ENCODE peak calls at places on chromosomes 7 and 10, in six cellular contexts. One of them, this sample, is unnamed.

GRCh38 chr7:28315565-28316420 is 96.5 kb upstream of the CREB5 start:
- DNase-seq in H54: no peak
- DNase-seq in GDM1: no peak
- DNase-seq in posterior cingulate gyrus: no peak
- DNase-seq in ELR: peak
- DNase-seq in tibial artery: no peak
- DNase-seq in this sample: no peak

GRCh38 chr10:94002156-94002555 is 8.4 kb downstream of the PLCE1 start:
- DNase-seq in H54: no peak
- DNase-seq in GDM1: no peak
- DNase-seq in posterior cingulate gyrus: no peak
- DNase-seq in ELR: no peak
- DNase-seq in tibial artery: no peak
- DNase-seq in this sample: no peak

GRCh38 chr7:135911091-135911490 is 66.1 kb downstream of the MTPN start:
- DNase-seq in H54: no peak
- DNase-seq in GDM1: no peak
- DNase-seq in posterior cingulate gyrus: no peak
- DNase-seq in ELR: no peak
- DNase-seq in tibial artery: no peak
- DNase-seq in this sample: no peak

GRCh38 chr7:90708841-90709317 is 112.8 kb downstream of the CDK14 start:
- DNase-seq in H54: no peak
- DNase-seq in GDM1: peak
- DNase-seq in posterior cingulate gyrus: peak
- DNase-seq in ELR: peak
- DNase-seq in tibial artery: no peak
- DNase-seq in this sample: no peak

GRCh38 chr7:139112316-139112715 is 2.8 kb upstream of the ZC3HAV1 start:
- DNase-seq in H54: no peak
- DNase-seq in GDM1: no peak
- DNase-seq in posterior cingulate gyrus: no peak
- DNase-seq in ELR: no peak
- DNase-seq in tibial artery: no peak
- DNase-seq in this sample: no peak

GRCh38 chr7:116741625-116742316 is 69.8 kb downstream of the MET start:
- DNase-seq in H54: no peak
- DNase-seq in GDM1: no peak
- DNase-seq in posterior cingulate gyrus: no peak
- DNase-seq in ELR: peak
- DNase-seq in tibial artery: no peak
- DNase-seq in this sample: no peak

GRCh38 chr7:130276796-130277762 is 10.4 kb downstream of the CPA2 start:
- DNase-seq in H54: no peak
- DNase-seq in GDM1: no peak
- DNase-seq in posterior cingulate gyrus: no peak
- DNase-seq in ELR: peak
- DNase-seq in tibial artery: no peak
- DNase-seq in this sample: no peak

GRCh38 chr7:32586291-32587221 is 91.3 kb downstream of the AVL9 start:
- DNase-seq in H54: peak
- DNase-seq in GDM1: no peak
- DNase-seq in posterior cingulate gyrus: no peak
- DNase-seq in ELR: peak
- DNase-seq in tibial artery: no peak
- DNase-seq in this sample: no peak

GRCh38 chr7:68425377-68425776 is 1172.9 kb upstream of the AUTS2 start:
- DNase-seq in H54: no peak
- DNase-seq in GDM1: no peak
- DNase-seq in posterior cingulate gyrus: no peak
- DNase-seq in ELR: no peak
- DNase-seq in tibial artery: no peak
- DNase-seq in this sample: no peak

GRCh38 chr10:75407716-75408511 is 6.3 kb upstream of the ZNF503 start:
- DNase-seq in H54: no peak
- DNase-seq in GDM1: no peak
- DNase-seq in posterior cingulate gyrus: no peak
- DNase-seq in ELR: no peak
- DNase-seq in tibial artery: peak
- DNase-seq in this sample: no peak

GRCh38 chr7:51069411-51070083 is 247.1 kb downstream of the COBL start:
- DNase-seq in H54: no peak
- DNase-seq in GDM1: no peak
- DNase-seq in posterior cingulate gyrus: no peak
- DNase-seq in ELR: no peak
- DNase-seq in tibial artery: no peak
- DNase-seq in this sample: no peak

GRCh38 chr10:13707156-13707881 is 120.6 kb downstream of the PRPF18 start:
- DNase-seq in H54: peak
- DNase-seq in GDM1: peak
- DNase-seq in posterior cingulate gyrus: no peak
- DNase-seq in ELR: peak
- DNase-seq in tibial artery: peak
- DNase-seq in this sample: no peak

GRCh38 chr7:76427635-76428034 is 2.9 kb downstream of the ZP3 start:
- DNase-seq in H54: no peak
- DNase-seq in GDM1: no peak
- DNase-seq in posterior cingulate gyrus: no peak
- DNase-seq in ELR: no peak
- DNase-seq in tibial artery: no peak
- DNase-seq in this sample: peak

GRCh38 chr7:29865526-29865925 is 59.2 kb downstream of the WIPF3 start:
- DNase-seq in H54: peak
- DNase-seq in GDM1: no peak
- DNase-seq in posterior cingulate gyrus: no peak
- DNase-seq in ELR: peak
- DNase-seq in tibial artery: peak
- DNase-seq in this sample: no peak

GRCh38 chr7:20417260-20417659 is 86.6 kb downstream of the ITGB8 start:
- DNase-seq in H54: no peak
- DNase-seq in GDM1: peak
- DNase-seq in posterior cingulate gyrus: no peak
- DNase-seq in ELR: no peak
- DNase-seq in tibial artery: no peak
- DNase-seq in this sample: peak

GRCh38 chr10:70053212-70053895 is 708 bp downstream of the MACROH2A2 start:
- DNase-seq in H54: no peak
- DNase-seq in GDM1: no peak
- DNase-seq in posterior cingulate gyrus: peak
- DNase-seq in ELR: no peak
- DNase-seq in tibial artery: no peak
- DNase-seq in this sample: no peak

GRCh38 chr7:135405969-135406368 is 103.9 kb downstream of the CNOT4 start:
- DNase-seq in H54: no peak
- DNase-seq in GDM1: no peak
- DNase-seq in posterior cingulate gyrus: no peak
- DNase-seq in ELR: no peak
- DNase-seq in tibial artery: no peak
- DNase-seq in this sample: no peak